ENCODE peak calls at places on chromosomes 13 and 19, in eight cellular contexts. I, A, G, C, Q, S, R and Y are unnamed samples. For H3K27me3, the result is how much of the 10 kb centered on the place peaks cover.

GRCh38 chr19:42052241-42052863 is 17.7 kb downstream of the GRIK5 start:
- DNase-seq in I (no peak), A (no peak), G (no peak), C (no peak), Q (peak), S (no peak), R (no peak), Y (no peak)

GRCh38 chr19:16117594-16118033 is 5.9 kb downstream of the RAB8A start:
- DNase-seq in I (no peak), A (no peak), G (peak), C (no peak), Q (peak), S (no peak), R (no peak), Y (peak)

GRCh38 chr13:22967669-22968068 is 213.1 kb upstream of the SGCG start:
- DNase-seq in I (no peak), A (no peak), G (no peak), C (no peak), Q (no peak), S (no peak), R (no peak), Y (peak)

GRCh38 chr13:97976551-97977375 is 23.3 kb downstream of the IPO5 start:
- DNase-seq in I (peak), A (no peak), G (no peak), C (no peak), Q (peak), S (no peak), R (no peak), Y (peak)

GRCh38 chr13:53138369-53139036 is 109.9 kb downstream of the OLFM4 start:
- DNase-seq in I (no peak), A (peak), G (peak), C (peak), Q (peak), S (peak), R (peak), Y (no peak)

GRCh38 chr19:5308471-5309437 is 31.9 kb downstream of the PTPRS start:
- DNase-seq in I (peak), A (peak), G (peak), C (peak), Q (no peak), S (peak), R (peak), Y (no peak)

GRCh38 chr13:19169496-19169895 is 12.1 kb downstream of the TUBA3C start:
- DNase-seq in I (no peak), A (no peak), G (no peak), C (no peak), Q (no peak), S (no peak), R (no peak), Y (no peak)

GRCh38 chr13:40653558-40654318 is 12.7 kb downstream of the FOXO1 start:
- DNase-seq in I (no peak), A (no peak), G (no peak), C (no peak), Q (no peak), S (no peak), R (no peak), Y (no peak)

GRCh38 chr19:8673281-8673891 is 25.2 kb downstream of the ACTL9 start:
- DNase-seq in I (no peak), A (no peak), G (no peak), C (no peak), Q (no peak), S (no peak), R (no peak), Y (no peak)

GRCh38 chr13:58852076-58852475 is 1220.5 kb downstream of the PCDH17 start:
- DNase-seq in I (no peak), A (peak), G (no peak), C (no peak), Q (no peak), S (no peak), R (no peak), Y (no peak)

GRCh38 chr13:111929036-111929616 is 137.8 kb upstream of the SOX1 start:
- DNase-seq in I (no peak), A (no peak), G (no peak), C (no peak), Q (no peak), S (no peak), R (no peak), Y (no peak)

GRCh38 chr13:75364131-75364713 is 117.7 kb downstream of the TBC1D4 start:
- DNase-seq in I (no peak), A (no peak), G (no peak), C (peak), Q (no peak), S (no peak), R (no peak), Y (no peak)

GRCh38 chr19:49786432-49786831 is 19.6 kb downstream of the AP2A1 start:
- DNase-seq in I (no peak), A (peak), G (no peak), C (peak), Q (no peak), S (no peak), R (peak), Y (peak)

GRCh38 chr13:20161275-20161950 is 561 bp upstream of the GJA3 start:
- DNase-seq in I (no peak), A (no peak), G (peak), C (no peak), Q (no peak), S (no peak), R (no peak), Y (peak)

GRCh38 chr13:34589581-34589980 is 352.5 kb upstream of the NBEA start:
- DNase-seq in I (no peak), A (no peak), G (no peak), C (no peak), Q (no peak), S (no peak), R (no peak), Y (no peak)

GRCh38 chr19:35256566-35256965 is 7.8 kb downstream of the LSR start:
- DNase-seq in I (no peak), A (no peak), G (no peak), C (no peak), Q (no peak), S (no peak), R (no peak), Y (no peak)

GRCh38 chr19:14248578-14249011 is 42.6 kb upstream of the ADGRL1 start:
- DNase-seq in I (peak), A (peak), G (peak), C (no peak), Q (no peak), S (peak), R (peak), Y (peak)

GRCh38 chr13:44323754-44324153 is 49.9 kb upstream of the SERP2 start:
- DNase-seq in I (no peak), A (no peak), G (no peak), C (no peak), Q (no peak), S (no peak), R (no peak), Y (no peak)

GRCh38 chr19:47230122-47230920 is 678 bp downstream of the BBC3 start:
- DNase-seq in I (no peak), A (peak), G (peak), C (peak), Q (peak), S (peak), R (peak), Y (peak)

GRCh38 chr19:29616541-29616940 is 10.5 kb downstream of the POP4 start:
- DNase-seq in I (no peak), A (no peak), G (no peak), C (no peak), Q (no peak), S (no peak), R (no peak), Y (peak)

GRCh38 chr19:10007811-10008211 is 2.5 kb downstream of the COL5A3 start:
- DNase-seq in I (peak), A (peak), G (no peak), C (peak), Q (peak), S (no peak), R (peak), Y (peak)
- H3K4me3 ChIP-seq in I (peak), A (no peak), G (no peak), C (no peak), Q (peak), S (no peak), R (no peak), Y (no peak)

GRCh38 chr13:78586706-78587105 is 16.6 kb downstream of the POU4F1 start:
- DNase-seq in I (no peak), A (peak), G (no peak), C (no peak), Q (no peak), S (no peak), R (no peak), Y (peak)
- H3K27me3 ChIP-seq in I (under half), A (under half), G (under half), C (under half), Q (under half), S (half or more), R (under half), Y (half or more)

GRCh38 chr13:99255241-99255640 is 2.9 kb downstream of the GPR18 start:
- DNase-seq in I (no peak), A (no peak), G (no peak), C (no peak), Q (no peak), S (no peak), R (no peak), Y (no peak)
- H3K4me3 ChIP-seq in I (no peak), A (no peak), G (no peak), C (no peak), Q (no peak), S (no peak), R (no peak), Y (no peak)

DNA sequence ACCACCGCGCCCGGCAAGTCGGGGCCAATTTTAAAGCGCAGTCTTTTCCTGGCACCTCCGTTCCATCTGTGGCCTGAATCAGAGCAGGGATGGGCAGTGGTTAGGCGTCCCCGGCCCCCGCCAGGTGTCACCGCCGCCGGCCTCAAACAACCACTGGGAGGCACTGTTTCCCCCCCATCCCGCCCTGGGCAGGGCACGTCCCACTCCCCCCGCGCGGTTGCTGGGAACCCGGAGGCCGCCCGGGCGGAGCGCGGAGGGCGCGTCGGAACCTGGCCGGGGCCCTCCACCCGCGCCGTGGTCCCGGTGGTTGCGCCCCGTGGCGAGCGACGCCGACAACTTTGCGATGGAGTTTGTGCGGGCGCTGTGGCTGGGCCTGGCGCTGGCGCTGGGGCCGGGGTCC is at the start of gene GRIN3B:
- DNase-seq in I (peak), A (peak), G (peak), C (peak), Q (peak), S (no peak), R (no peak), Y (peak)
- H3K27me3 ChIP-seq in I (under half), A (under half), G (under half), C (under half), Q (under half), S (half or more), R (under half), Y (under half)